ENCODE peak calls at places on chromosomes 16 and 17, in nine cellular contexts. Y is suprapubic skin; O is CD8-positive, alpha-beta memory T cell; T is GM23248; M is right lobe of liver; Q is lung; G is upper lobe of right lung; R is astrocyte; F is gastrocnemius medialis. W is an unnamed sample.

GRCh38 chr16:62254847-62255246 is 218.6 kb upstream of the CDH8 start:
- DNase-seq in M (no peak), Q (no peak), R (no peak), T (no peak), F (no peak), O (no peak), G (no peak), Y (no peak), W (no peak)

GRCh38 chr17:37368577-37368976 is 7.2 kb upstream of the C17orf78 start:
- DNase-seq in Q (no peak), Y (no peak), M (peak; percentile 55), R (no peak), F (no peak), G (no peak), O (no peak), T (peak; percentile 68), W (no peak)

GRCh38 chr16:66322174-66322573 is 44.3 kb upstream of the CDH5 start:
- DNase-seq in T (no peak), R (no peak), O (no peak), F (no peak), Y (no peak), G (no peak), Q (no peak), M (no peak), W (no peak)

GRCh38 chr16:9261376-9261775 is 169.9 kb downstream of the HAPSTR1 start:
- DNase-seq in F (no peak), Q (no peak), Y (no peak), G (no peak), T (no peak), R (no peak), O (no peak), M (no peak), W (no peak)

GRCh38 chr16:6122401-6122800 is 1024.8 kb upstream of the EEF2KMT start:
- DNase-seq in G (no peak), M (no peak), Y (no peak), T (no peak), Q (no peak), O (no peak), R (no peak), F (no peak), W (no peak)

GRCh38 chr17:72233981-72234380 is 113.2 kb downstream of the SOX9 start:
- DNase-seq in G (no peak), F (no peak), Y (no peak), O (no peak), T (no peak), Q (no peak), M (no peak), R (no peak), W (no peak)

GRCh38 chr16:11876306-11876705 is 25.0 kb upstream of the RSL1D1 start:
- DNase-seq in Y (no peak), F (no peak), R (no peak), G (peak; percentile 40), M (no peak), O (no peak), T (no peak), Q (no peak), W (no peak)

GRCh38 chr16:75322706-75323105 is 71.3 kb upstream of the BCAR1 start:
- DNase-seq in Q (no peak), R (peak; percentile 45), G (no peak), Y (no peak), F (no peak), M (no peak), O (no peak), T (peak; percentile 68), W (no peak)

GRCh38 chr17:32627233-32628008 is 140.6 kb downstream of the CDK5R1 start:
- DNase-seq in Y (no peak), R (peak; percentile 52), O (no peak), Q (no peak), T (peak; percentile 40), G (no peak), M (peak; percentile 52), F (no peak), W (no peak)

GRCh38 chr17:40559954-40560591 is 5.2 kb downstream of the CCR7 start:
- DNase-seq in Q (peak; percentile 92), R (peak; percentile 86), O (peak; percentile 85), Y (peak; percentile 95), M (peak; percentile 89), G (peak; percentile 93), F (peak; percentile 81), T (peak; percentile 96), W (peak; percentile 90)

GRCh38 chr17:40561294-40561870 is 3.9 kb downstream of the CCR7 start:
- DNase-seq in G (no peak), T (no peak), Q (no peak), F (no peak), R (no peak), Y (no peak), M (no peak), O (no peak), W (no peak)

GRCh38 chr17:40561871-40562611 is 3.2 kb downstream of the CCR7 start:
- DNase-seq in F (no peak), Q (no peak), Y (peak; percentile 49), O (peak; percentile 84), M (no peak), R (no peak), T (peak; percentile 28), G (peak; percentile 51), W (peak; percentile 15)

GRCh38 chr17:40559016-40559853 is 6.0 kb downstream of the CCR7 start:
- DNase-seq in R (no peak), G (peak; percentile 53), Y (peak; percentile 81), O (no peak), M (peak; percentile 43), F (no peak), T (peak; percentile 23), Q (no peak), W (peak; percentile 29)

GRCh38 chr17:40560592-40561293 is 4.5 kb downstream of the CCR7 start:
- DNase-seq in Y (peak; percentile 67), Q (no peak), R (peak; percentile 90), O (peak; percentile 90), T (peak; percentile 36), G (peak; percentile 48), M (peak; percentile 38), F (no peak), W (peak; percentile 24)
- H3K4me3 ChIP-seq in Y (peak overlapping the region; percentile 19), Q (no peak overlapping the region), R (peak overlapping the region; percentile 8), O (peak overlapping the region; percentile 99), T (peak overlapping the region; percentile 50), G (peak overlapping the region; percentile 12), M (no peak overlapping the region), F (no peak overlapping the region), W (no peak overlapping the region)

DNA sequence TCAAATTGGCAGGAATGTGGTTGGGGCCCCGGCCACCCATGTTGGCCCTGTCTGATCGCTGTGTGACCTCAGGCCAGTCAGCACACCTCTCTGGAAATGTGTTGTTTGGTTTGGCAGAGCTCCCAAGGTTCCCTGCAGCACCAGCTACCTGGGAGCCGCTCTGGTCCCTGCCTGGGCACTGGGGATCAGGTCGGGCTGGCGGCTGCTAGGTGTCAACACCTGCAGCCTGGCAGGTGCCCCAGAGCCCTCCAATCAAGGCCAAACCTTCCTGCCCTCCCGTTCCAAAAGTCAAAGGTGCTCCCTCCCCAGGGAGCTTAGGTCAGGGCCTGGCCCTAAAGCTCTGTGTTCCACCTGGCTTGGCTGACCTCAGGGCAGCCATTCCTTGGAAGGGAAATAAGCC is 55.9 kb downstream of the ZDHHC7 start:
- DNase-seq in Y (no peak), G (no peak), T (no peak), R (no peak), M (peak; percentile 95), O (no peak), Q (no peak), F (no peak), W (no peak)
- H3K9me3 ChIP-seq in Y (no peaks in the 10 kb centered on the region), G (no peaks in the 10 kb centered on the region), T (no peaks in the 10 kb centered on the region), R (no peaks in the 10 kb centered on the region), M (no peaks in the 10 kb centered on the region), O (no peaks in the 10 kb centered on the region), Q (no peaks in the 10 kb centered on the region), F (no peaks in the 10 kb centered on the region), W (no peaks in the 10 kb centered on the region)

DNA sequence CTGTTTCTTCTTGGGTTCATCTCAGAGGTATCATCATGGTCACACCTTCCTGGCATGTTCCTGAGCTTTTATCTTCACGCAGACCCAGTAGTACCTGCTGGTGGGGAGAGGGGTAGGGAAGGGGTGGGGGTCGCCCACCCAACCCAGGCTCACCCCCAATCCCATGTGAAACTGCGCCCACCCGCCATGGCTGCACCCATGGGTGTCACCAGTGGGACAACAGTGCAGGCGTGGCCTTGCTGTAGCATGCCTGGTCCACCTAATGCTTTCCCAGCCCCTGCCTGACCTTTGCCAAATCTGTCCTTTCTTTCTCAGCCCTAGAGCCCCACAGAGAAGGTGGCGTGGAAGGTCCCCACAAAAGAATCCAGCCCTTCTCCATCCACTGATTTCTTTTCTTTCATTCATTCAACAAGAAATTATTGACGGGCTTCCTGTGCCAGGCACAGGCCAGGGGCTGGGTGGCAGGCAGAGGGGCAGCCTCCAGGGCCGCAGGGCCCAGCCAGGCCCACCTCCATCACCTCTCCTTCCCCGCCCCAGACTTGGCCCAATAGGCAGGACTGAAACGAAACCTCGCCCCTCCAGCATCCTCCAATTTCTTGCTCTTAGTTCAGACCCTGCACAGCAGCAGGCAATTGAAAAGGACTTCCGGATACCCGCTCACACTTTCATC is 79.1 kb upstream of the TNRC6C start:
- DNase-seq in M (no peak), R (no peak), G (no peak), F (no peak), T (no peak), Y (no peak), O (no peak), Q (no peak), W (no peak)
- H3K4me1 ChIP-seq in M (no peaks in the 10 kb centered on the region), R (peaks cover 34% of the 10 kb centered on the region), G (peaks cover 22% of the 10 kb centered on the region), F (peaks cover 16% of the 10 kb centered on the region), T (peaks cover 22% of the 10 kb centered on the region), Y (peaks cover 32% of the 10 kb centered on the region), O (peaks cover 99% of the 10 kb centered on the region), Q (peaks cover 10% of the 10 kb centered on the region), W (no peaks in the 10 kb centered on the region)

GRCh38 chr16:68370921-68371651 is 60.3 kb downstream of the PRMT7 start:
- DNase-seq in Y (no peak), O (peak; percentile 72), G (no peak), R (no peak), T (no peak), Q (no peak), F (no peak), M (no peak), W (no peak)

GRCh38 chr16:68370221-68370920 is 59.6 kb downstream of the PRMT7 start:
- DNase-seq in M (no peak), Q (no peak), R (no peak), Y (no peak), T (no peak), G (no peak), F (no peak), O (peak; percentile 43), W (no peak)

GRCh38 chr16:68368602-68368944 is 57.8 kb downstream of the PRMT7 start:
- DNase-seq in Y (no peak), F (no peak), G (no peak), R (no peak), M (no peak), T (no peak), O (peak; percentile 34), Q (no peak), W (no peak)

GRCh38 chr16:68369168-68369567 is 58.3 kb downstream of the PRMT7 start:
- DNase-seq in T (no peak), R (no peak), Y (no peak), F (no peak), Q (no peak), G (no peak), M (no peak), O (no peak), W (no peak)

DNA sequence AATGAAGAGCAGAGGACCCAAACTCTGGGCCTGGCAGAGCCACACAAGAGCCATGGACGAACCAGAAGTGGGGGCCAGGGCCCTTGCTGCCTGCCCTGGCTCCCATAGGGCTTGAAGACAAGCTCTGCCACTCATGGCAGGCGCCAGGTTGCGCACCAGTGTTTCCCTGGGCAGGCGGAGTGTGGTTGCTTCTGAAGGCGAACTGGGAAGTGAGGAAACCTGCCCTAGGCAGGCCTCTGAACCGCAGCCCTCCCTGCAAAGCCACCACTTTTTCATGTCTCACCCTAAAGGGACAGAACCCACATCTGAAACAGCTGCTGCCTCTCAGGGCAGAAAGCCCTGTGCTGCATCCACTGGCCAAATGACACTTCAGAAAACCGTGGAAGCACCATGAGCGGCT is 58.9 kb downstream of the PRMT7 start:
- DNase-seq in T (no peak), F (no peak), Q (no peak), O (peak; percentile 51), G (no peak), M (no peak), Y (no peak), R (no peak), W (no peak)
- H3K4me3 ChIP-seq in T (no peak overlapping the region), F (no peak overlapping the region), Q (no peak overlapping the region), O (peak overlapping the region; percentile 17), G (no peak overlapping the region), M (no peak overlapping the region), Y (no peak overlapping the region), R (no peak overlapping the region), W (no peak overlapping the region)

W was measured in Caco-2.